ENCODE peak calls at places on chromosomes 13 and 19, in five cellular contexts. S is neuronal stem cell, F is IMR-90, R is mesenchymal stem cell, U is H1. D is an unnamed sample.

GRCh38 chr19:54035215-54036178 is 28.2 kb downstream of the VSTM1 start:
- DNase-seq in S (peak; percentile 60), F (peak; percentile 78), R (peak; percentile 63), U (no peak), D (peak; percentile 36)

GRCh38 chr13:29583073-29583785 is 12.3 kb downstream of the SLC7A1 start:
- DNase-seq in S (no peak), F (peak; percentile 76), R (peak; percentile 53), U (no peak), D (no peak)

GRCh38 chr19:35249848-35250711 is 1.3 kb downstream of the LSR start:
- DNase-seq in S (no peak), F (no peak), R (no peak), U (peak; percentile 39), D (no peak)

GRCh38 chr13:46679369-46680180 is 117.4 kb downstream of the ESD start:
- DNase-seq in S (no peak), F (peak; percentile 70), R (peak; percentile 85), U (no peak), D (no peak)

GRCh38 chr13:60288569-60288968 is 108.5 kb upstream of the TDRD3 start:
- DNase-seq in S (no peak), F (no peak), R (no peak), U (no peak), D (no peak)

GRCh38 chr13:112962911-112963625 is 5.9 kb upstream of the MCF2L start:
- DNase-seq in S (no peak), F (no peak), R (no peak), U (no peak), D (no peak)

GRCh38 chr13:39676315-39676876 is 20.9 kb downstream of the COG6 start:
- DNase-seq in S (peak; percentile 15), F (peak; percentile 39), R (peak; percentile 53), U (no peak), D (peak; percentile 39)

GRCh38 chr13:21069561-21070004 is 8.2 kb upstream of the LATS2 start:
- DNase-seq in S (no peak), F (peak; percentile 99), R (peak; percentile 97), U (no peak), D (peak; percentile 100)

GRCh38 chr19:6260912-6261636 is 18.7 kb downstream of the MLLT1 start:
- DNase-seq in S (no peak), F (peak; percentile 22), R (peak; percentile 47), U (peak; percentile 90), D (peak; percentile 12)

GRCh38 chr13:23428183-23428528 is 5.3 kb downstream of the SACS start:
- DNase-seq in S (no peak), F (peak; percentile 65), R (peak; percentile 40), U (no peak), D (no peak)

GRCh38 chr19:29683009-29683408 is 17.7 kb downstream of the PLEKHF1 start:
- DNase-seq in S (peak; percentile 51), F (no peak), R (no peak), U (no peak), D (no peak)

GRCh38 chr19:3304871-3305423 is 61.4 kb upstream of the NFIC start:
- DNase-seq in S (peak; percentile 78), F (peak; percentile 41), R (peak; percentile 69), U (peak; percentile 92), D (peak; percentile 60)

GRCh38 chr19:3298853-3299449 is 67.4 kb upstream of the NFIC start:
- DNase-seq in S (no peak), F (no peak), R (no peak), U (no peak), D (no peak)

DNA sequence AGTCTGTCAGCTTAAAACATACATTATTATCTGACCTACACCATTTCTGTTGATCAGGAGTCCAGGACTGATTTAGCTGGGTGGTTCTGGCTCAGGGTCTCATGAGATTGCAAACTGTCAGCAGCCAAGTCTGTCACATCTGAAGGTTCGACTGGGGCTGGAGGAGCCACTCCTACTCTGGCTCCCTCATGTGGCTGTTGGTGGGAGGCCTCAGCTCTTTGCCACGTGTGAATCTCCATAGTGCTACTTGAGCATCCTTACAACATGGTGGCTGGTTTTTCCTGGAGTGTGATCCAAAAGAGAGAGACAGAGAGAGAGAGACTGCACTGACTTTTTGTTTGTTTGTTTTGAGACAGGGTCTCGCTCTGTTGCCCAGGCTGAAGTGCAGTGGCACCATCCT is 63.6 kb upstream of the NFIC start:
- DNase-seq in S (no peak), F (no peak), R (no peak), U (no peak), D (no peak)
- H3K4me1 ChIP-seq in S (no peaks in the 10 kb centered on the region), F (no peaks in the 10 kb centered on the region), R (no peaks in the 10 kb centered on the region), U (no peaks in the 10 kb centered on the region), D (no peaks in the 10 kb centered on the region)

DNA sequence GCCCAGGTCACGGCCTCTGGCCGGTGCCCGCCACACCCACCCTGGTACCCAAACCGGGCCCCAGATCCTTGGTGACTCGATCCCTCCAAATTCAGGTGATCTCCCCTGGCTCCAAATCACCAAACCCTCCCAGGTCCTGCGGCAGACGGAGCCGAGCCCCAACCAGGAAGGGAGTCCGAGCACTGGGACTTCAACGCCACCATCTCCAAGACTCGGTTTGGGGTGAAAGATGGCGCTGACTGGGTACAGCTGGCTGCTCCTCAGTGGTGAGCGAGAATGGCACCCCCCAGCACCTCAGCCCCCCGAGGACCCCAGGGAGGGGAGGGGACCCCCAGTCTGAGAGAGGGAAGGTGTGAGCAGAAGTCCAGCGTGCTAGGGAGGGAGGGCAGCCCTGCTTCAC is 2.3 kb downstream of the CEACAM16 start:
- DNase-seq in S (no peak), F (no peak), R (no peak), U (no peak), D (no peak)
- H4K91ac ChIP-seq in S (no peak overlapping the region), F (no peak overlapping the region), R (no peak overlapping the region), U (no peak overlapping the region), D (no peak overlapping the region)

GRCh38 chr19:49774969-49775368 is 8.2 kb downstream of the AP2A1 start:
- DNase-seq in S (no peak), F (no peak), R (no peak), U (no peak), D (no peak)
- H3K4me1 ChIP-seq in S (no peaks in the 10 kb centered on the region), F (no peaks in the 10 kb centered on the region), R (peaks cover 4% of the 10 kb centered on the region), U (no peaks in the 10 kb centered on the region), D (peaks cover 8% of the 10 kb centered on the region)

DNA sequence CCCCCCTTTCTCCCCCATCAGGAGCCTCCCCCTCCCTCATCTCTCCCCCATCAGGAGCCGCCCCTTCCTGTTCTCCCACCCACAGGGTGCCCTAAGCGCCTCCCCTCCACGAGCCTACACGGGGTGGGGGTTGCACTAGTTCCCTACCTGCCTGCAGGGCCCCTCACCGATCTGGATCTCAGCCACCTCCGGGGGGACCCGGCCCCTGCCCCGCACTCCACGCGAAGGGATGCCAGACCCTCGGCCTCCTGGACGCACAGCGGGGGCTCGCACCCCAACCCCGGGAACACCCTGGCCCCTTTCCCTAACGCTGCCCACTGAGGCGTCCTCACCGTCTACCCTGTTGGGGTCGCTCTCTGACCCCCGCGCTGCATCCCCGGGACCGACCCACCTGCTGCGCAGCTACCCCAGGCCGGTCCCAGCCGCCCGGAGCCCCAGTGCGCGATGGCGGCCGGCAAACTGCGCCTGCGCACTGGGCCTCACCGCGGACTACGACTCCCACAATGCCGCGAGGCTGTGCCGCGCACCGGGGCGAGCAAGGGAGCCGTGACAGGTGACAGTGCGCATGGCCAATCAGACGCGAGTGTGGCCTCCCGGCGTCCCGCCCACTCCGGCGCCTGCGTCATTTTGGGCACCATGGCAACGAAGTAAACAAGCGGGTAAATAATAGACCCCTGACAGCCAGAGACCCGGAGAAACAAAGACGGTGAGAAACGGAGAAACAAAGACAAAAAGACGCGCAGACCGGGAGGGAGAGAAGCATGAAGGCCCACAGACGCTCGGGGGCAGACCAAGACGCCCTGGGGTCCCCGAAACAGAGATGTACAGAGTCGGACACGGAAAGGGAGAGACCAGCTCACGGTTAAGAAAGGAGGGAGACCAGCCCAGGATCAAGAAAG is at the start of gene ZSCAN18:
- DNase-seq in S (peak; percentile 100), F (peak; percentile 86), R (peak; percentile 97), U (peak; percentile 100), D (peak; percentile 98)
- H4K91ac ChIP-seq in S (no peak within 1 kb of the TSS), F (no peak within 1 kb of the TSS), R (peak within 1 kb of the TSS; percentile 94), U (peak within 1 kb of the TSS; percentile 80), D (peak within 1 kb of the TSS; percentile 95)

GRCh38 chr13:110293649-110294048 is 13.3 kb downstream of the COL4A1 start:
- DNase-seq in S (no peak), F (no peak), R (no peak), U (no peak), D (no peak)

GRCh38 chr13:110294624-110295023 is 12.3 kb downstream of the COL4A1 start:
- DNase-seq in S (no peak), F (no peak), R (no peak), U (no peak), D (no peak)

GRCh38 chr13:110291286-110291685 is 15.7 kb downstream of the COL4A1 start:
- DNase-seq in S (no peak), F (no peak), R (no peak), U (no peak), D (no peak)

GRCh38 chr13:110293037-110293436 is 13.9 kb downstream of the COL4A1 start:
- DNase-seq in S (no peak), F (no peak), R (no peak), U (no peak), D (no peak)

GRCh38 chr13:110294146-110294545 is 12.8 kb downstream of the COL4A1 start:
- DNase-seq in S (no peak), F (no peak), R (peak; percentile 61), U (no peak), D (no peak)
- H3K4me1 ChIP-seq in S (peaks cover 8% of the 10 kb centered on the region), F (peaks cover 10% of the 10 kb centered on the region), R (peaks cover 12% of the 10 kb centered on the region), U (peaks cover 4% of the 10 kb centered on the region), D (no peaks in the 10 kb centered on the region)

GRCh38 chr19:34172661-34173144 is 399 bp downstream of the LSM14A start:
- DNase-seq in S (no peak), F (no peak), R (no peak), U (no peak), D (no peak)
- H4K91ac ChIP-seq in S (no peak overlapping the region), F (peak overlapping the region; percentile 85), R (peak overlapping the region; percentile 100), U (peak overlapping the region; percentile 93), D (peak overlapping the region; percentile 100)

DNA sequence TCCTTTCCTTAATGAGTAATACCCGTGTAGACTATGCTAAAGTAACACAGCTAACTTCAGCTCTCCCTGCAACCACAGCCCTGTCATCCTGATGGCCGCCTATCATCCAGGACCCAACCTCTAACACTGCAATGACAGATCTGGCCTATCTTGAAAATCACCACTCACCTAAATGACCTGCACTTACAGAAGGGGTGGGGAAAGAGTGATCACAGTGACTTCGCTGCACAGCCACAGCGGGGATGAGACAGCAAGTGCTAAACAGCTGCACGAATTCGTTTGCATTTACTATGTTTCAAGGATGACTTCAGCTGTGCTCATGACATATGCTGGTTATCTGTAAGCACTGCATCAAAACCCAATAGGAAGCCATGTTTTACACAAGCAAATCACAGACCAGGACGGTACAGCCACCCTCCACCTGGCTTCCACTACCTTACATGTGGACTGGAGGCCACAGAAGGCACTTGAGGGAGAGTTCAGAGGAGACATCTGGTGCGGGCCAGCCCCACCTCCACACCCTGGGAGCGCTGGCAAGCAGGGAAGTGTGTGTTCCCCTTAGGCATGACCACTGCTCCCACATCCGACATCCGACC is 95.9 kb downstream of the STK24 start:
- DNase-seq in S (no peak), F (peak; percentile 69), R (peak; percentile 80), U (no peak), D (no peak)
- H3K4me1 ChIP-seq in S (peaks cover 56% of the 10 kb centered on the region), F (peaks cover 50% of the 10 kb centered on the region), R (peaks cover 51% of the 10 kb centered on the region), U (peaks cover 60% of the 10 kb centered on the region), D (peaks cover 51% of the 10 kb centered on the region)

DNA sequence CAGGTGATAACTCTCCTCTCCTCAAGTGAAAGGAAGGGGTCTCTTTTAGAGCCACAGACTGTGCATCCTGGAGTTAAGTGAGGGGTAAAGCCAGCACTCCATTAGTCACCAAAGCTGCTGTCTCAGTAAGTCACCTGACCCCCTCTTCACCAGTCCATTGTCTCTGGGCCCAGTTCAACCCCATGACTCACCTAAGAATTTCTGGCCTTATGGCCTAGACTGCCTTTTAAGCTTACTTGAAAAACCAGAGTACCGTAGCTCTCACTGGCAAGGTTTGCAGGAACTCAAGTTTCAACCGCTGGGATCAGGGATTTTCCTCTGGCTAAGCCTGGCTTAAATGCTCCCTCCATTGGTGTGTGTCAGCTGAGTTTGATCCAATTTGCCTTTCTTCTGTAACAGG is 23.4 kb upstream of the EID2 start:
- DNase-seq in S (no peak), F (peak; percentile 18), R (no peak), U (no peak), D (peak; percentile 25)
- H4K91ac ChIP-seq in S (no peak overlapping the region), F (no peak overlapping the region), R (no peak overlapping the region), U (no peak overlapping the region), D (no peak overlapping the region)